ENCODE peak calls at places on chromosomes 3 and 15, in six cellular contexts. A is H9, C is neuronal stem cell, Q is IMR-90, R is H1, H is trophoblast cell. B is an unnamed sample.

GRCh38 chr3:161272524-161272923 is 51.4 kb downstream of the NMD3 start:
- DNase-seq in A (no peak), C (no peak), Q (no peak), R (no peak), H (no peak), B (no peak)

GRCh38 chr3:7813412-7813811 is 688.2 kb upstream of the LMCD1 start:
- DNase-seq in A (no peak), C (no peak), Q (no peak), R (no peak), H (no peak), B (no peak)

GRCh38 chr3:12115846-12116245 is 42.9 kb downstream of the TIMP4 start:
- DNase-seq in A (no peak), C (no peak), Q (no peak), R (no peak), H (no peak), B (no peak)

GRCh38 chr3:63582943-63583500 is 69.5 kb upstream of the SNTN start:
- DNase-seq in A (no peak), C (no peak), Q (no peak), R (no peak), H (peak), B (no peak)

GRCh38 chr3:112676659-112677234 is 35.8 kb upstream of the CCDC80 start:
- DNase-seq in A (peak), C (no peak), Q (peak), R (no peak), H (peak), B (peak)

GRCh38 chr3:71219744-71220638 is 363.5 kb downstream of the FOXP1 start:
- DNase-seq in A (no peak), C (no peak), Q (no peak), R (no peak), H (no peak), B (no peak)

GRCh38 chr3:132721479-132722164 is 587 bp downstream of the NPHP3 start:
- DNase-seq in A (peak), C (peak), Q (peak), R (peak), H (peak), B (peak)

GRCh38 chr3:172009736-172010254 is 29.6 kb upstream of the FNDC3B start:
- DNase-seq in A (peak), C (no peak), Q (no peak), R (no peak), H (no peak), B (no peak)

GRCh38 chr15:83046558-83047127 is 20.4 kb downstream of the BTBD1 start:
- DNase-seq in A (no peak), C (no peak), Q (peak), R (no peak), H (no peak), B (no peak)

GRCh38 chr3:130759692-130760338 is 13.2 kb upstream of the PIK3R4 start:
- DNase-seq in A (peak), C (peak), Q (peak), R (no peak), H (peak), B (peak)

GRCh38 chr3:159894386-159894785 is 94.2 kb upstream of the IL12A start:
- DNase-seq in A (no peak), C (no peak), Q (no peak), R (no peak), H (no peak), B (no peak)

GRCh38 chr3:37922721-37923575 is 61.3 kb downstream of the CTDSPL start:
- DNase-seq in A (no peak), C (no peak), Q (peak), R (peak), H (no peak), B (peak)

GRCh38 chr15:84973492-84974460 is 7.9 kb upstream of the PDE8A start:
- DNase-seq in A (no peak), C (no peak), Q (peak), R (no peak), H (no peak), B (no peak)

GRCh38 chr3:138459619-138460535 is 25.5 kb downstream of the ESYT3 start:
- DNase-seq in A (peak), C (no peak), Q (no peak), R (peak), H (no peak), B (no peak)

GRCh38 chr3:149536429-149536828 is 61.9 kb downstream of the TM4SF4 start:
- DNase-seq in A (peak), C (peak), Q (no peak), R (peak), H (no peak), B (peak)

GRCh38 chr15:100932676-100933348 is 13.7 kb downstream of the LRRK1 start:
- DNase-seq in A (no peak), C (no peak), Q (no peak), R (no peak), H (no peak), B (no peak)

GRCh38 chr15:62649793-62650420 is 392.6 kb upstream of the TPM1 start:
- DNase-seq in A (no peak), C (no peak), Q (peak), R (no peak), H (no peak), B (no peak)

GRCh38 chr3:195900426-195901355 is 7.7 kb downstream of the TNK2 start:
- DNase-seq in A (no peak), C (no peak), Q (peak), R (no peak), H (no peak), B (no peak)

GRCh38 chr3:18988619-18989229 is 159.6 kb upstream of the KCNH8 start:
- DNase-seq in A (no peak), C (peak), Q (no peak), R (no peak), H (no peak), B (peak)

GRCh38 chr3:43970920-43971319 is 270.8 kb upstream of the TOPAZ1 start:
- DNase-seq in A (no peak), C (no peak), Q (no peak), R (no peak), H (no peak), B (no peak)

GRCh38 chr3:24258260-24258659 is 236.4 kb downstream of the THRB start:
- DNase-seq in A (no peak), C (no peak), Q (no peak), R (no peak), H (no peak), B (peak)

GRCh38 chr3:43758826-43759225 is 68.1 kb downstream of the ABHD5 start:
- DNase-seq in A (no peak), C (no peak), Q (no peak), R (no peak), H (no peak), B (no peak)

GRCh38 chr15:27514526-27514925 is 543.5 kb downstream of the GABRG3 start:
- DNase-seq in A (no peak), C (no peak), Q (no peak), R (no peak), H (no peak), B (no peak)

GRCh38 chr3:179037361-179037760 is 34.2 kb downstream of the ZMAT3 start:
- DNase-seq in A (peak), C (no peak), Q (peak), R (no peak), H (peak), B (peak)

GRCh38 chr3:44962606-44963393 is 13.2 kb downstream of the ZDHHC3 start:
- DNase-seq in A (no peak), C (no peak), Q (peak), R (no peak), H (no peak), B (peak)

GRCh38 chr15:77819841-77820728 is 187.4 kb upstream of the LINGO1 start:
- DNase-seq in A (peak), C (no peak), Q (no peak), R (peak), H (no peak), B (peak)

GRCh38 chr3:138542977-138543376 is 51.1 kb downstream of the CEP70 start:
- DNase-seq in A (no peak), C (no peak), Q (no peak), R (no peak), H (no peak), B (no peak)

GRCh38 chr15:77659350-77660321 is 26.9 kb upstream of the LINGO1 start:
- DNase-seq in A (peak), C (no peak), Q (peak), R (peak), H (no peak), B (peak)

DNA sequence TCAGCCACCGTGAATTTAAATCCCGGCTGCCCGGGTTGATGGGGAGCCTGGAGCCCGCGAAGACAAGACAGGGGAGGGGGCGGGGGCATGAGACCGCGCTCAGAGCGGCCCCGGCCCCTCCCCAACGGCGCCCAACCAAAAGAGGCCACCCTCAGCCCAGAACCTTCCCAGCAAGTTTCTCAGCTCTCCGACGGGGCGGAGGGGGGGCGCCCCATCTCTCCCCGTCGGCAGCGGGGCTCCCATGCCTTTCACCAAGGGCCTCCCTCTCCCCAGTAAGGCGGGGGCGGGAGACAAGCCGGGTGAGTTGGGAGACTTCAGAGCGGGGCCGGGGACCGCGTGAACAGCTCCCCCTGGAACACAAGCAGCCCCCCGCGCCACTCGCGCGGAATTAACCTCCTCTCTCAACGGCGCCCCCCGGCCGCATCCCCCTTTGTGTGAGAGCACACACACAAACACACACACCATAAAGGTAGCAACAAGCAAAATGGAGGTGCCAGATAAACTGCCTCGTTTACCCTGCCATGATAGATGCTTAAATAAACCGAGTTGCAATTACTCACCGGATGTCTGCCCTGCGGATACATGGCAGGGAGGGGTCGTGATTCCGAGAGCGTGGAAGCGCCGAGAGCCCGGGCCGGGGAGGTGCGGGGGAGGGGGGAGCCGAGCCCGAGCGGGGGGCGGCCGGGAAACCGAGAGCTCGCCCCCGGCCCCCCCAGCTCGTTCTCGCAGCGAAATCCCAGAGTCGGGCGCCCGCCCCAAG is 1.3 kb downstream of the TLE3 start:
- DNase-seq in A (no peak), C (peak), Q (peak), R (no peak), H (no peak), B (peak)
- H2BK120ac ChIP-seq in A (no peak), C (peak), Q (peak), R (no peak), H (peak), B (peak)

GRCh38 chr15:91949361-91949760 is 95.9 kb downstream of the SLCO3A1 start:
- DNase-seq in A (no peak), C (no peak), Q (no peak), R (no peak), H (no peak), B (no peak)
- H2AK5ac ChIP-seq in A (no peak), C (no peak), Q (no peak), R (peak), H (no peak), B (no peak)

GRCh38 chr3:82202254-82202653 is 440.8 kb upstream of the GBE1 start:
- DNase-seq in A (no peak), C (no peak), Q (no peak), R (no peak), H (no peak), B (no peak)
- H2AFZ ChIP-seq in A (no peak), C (no peak), Q (no peak), R (no peak), H (no peak), B (no peak)

DNA sequence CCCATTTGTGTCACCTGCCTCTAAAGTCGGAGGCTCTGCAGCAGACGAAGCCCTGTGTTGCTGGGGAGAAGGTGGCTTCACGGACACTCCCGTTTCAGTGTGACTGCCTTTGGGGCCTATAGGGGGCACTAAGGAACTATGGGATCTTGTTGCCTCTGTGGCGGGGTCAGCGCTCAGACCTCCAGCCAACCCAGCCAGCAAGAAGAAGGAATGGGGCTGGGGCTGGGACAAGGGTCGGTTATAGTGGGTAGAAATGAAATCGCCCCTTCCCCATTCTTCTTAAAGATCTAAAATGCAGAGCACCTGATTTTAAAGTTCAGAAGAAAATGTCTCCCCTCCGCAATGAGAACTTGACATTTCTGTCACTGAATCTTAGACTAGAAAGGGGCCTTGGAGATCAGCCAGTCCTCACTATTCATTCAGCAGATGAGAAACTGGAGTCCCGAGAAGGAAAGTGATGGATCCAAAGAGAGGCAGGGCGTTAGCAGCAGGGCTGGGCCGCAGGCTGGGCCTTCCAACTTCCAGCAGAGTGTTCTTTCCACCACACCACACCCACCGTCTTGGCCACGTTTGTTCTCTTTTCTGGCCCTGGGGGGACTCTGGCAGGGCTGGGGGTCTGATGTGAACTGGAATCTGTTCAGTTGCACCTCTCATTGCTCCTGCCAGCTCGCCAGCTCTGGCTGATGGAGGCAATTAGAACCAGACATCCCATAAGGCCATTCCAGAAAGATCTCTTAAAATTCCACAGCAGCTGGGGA is 195.4 kb downstream of the OPA1 start:
- DNase-seq in A (peak), C (peak), Q (peak), R (peak), H (no peak), B (peak)
- H2BK120ac ChIP-seq in A (no peak), C (no peak), Q (no peak), R (no peak), H (peak), B (peak)

GRCh38 chr3:41320953-41321641 is 121.8 kb downstream of the CTNNB1 start:
- DNase-seq in A (no peak), C (no peak), Q (no peak), R (no peak), H (no peak), B (no peak)
- H2AK5ac ChIP-seq in A (no peak), C (no peak), Q (no peak), R (no peak), H (no peak), B (no peak)

B was measured in mesenchymal stem cell.